ENCODE peak calls at places on chromosomes 11 and 22, in eight cellular contexts. Q is pulmonary artery endothelial cell, Z is NCI-H446 treated with DMSO at 0.1 percent for 48 hours, C is AG04450, B is lower leg skin, L is foreskin fibroblast, E is brain microvascular endothelial cell, T is SW 1271. F is an unnamed sample.

GRCh38 chr11:111412293-111412692 is 33.2 kb upstream of the POU2AF1 start:
- DNase-seq in Q (no peak), Z (no peak), C (no peak), B (no peak), L (no peak), E (no peak), T (no peak), F (no peak)

GRCh38 chr11:91970604-91971003 is 254.0 kb upstream of the FAT3 start:
- DNase-seq in Q (no peak), Z (no peak), C (no peak), B (no peak), L (no peak), E (no peak), T (no peak), F (no peak)

GRCh38 chr11:65594991-65595920 is at the start of gene KCNK7:
- DNase-seq in Q (no peak), Z (no peak), C (no peak), B (no peak), L (peak; percentile 66), E (no peak), T (no peak), F (no peak)

GRCh38 chr11:5626191-5626590 is 1.4 kb downstream of the TRIM34 start:
- DNase-seq in Q (no peak), Z (no peak), C (no peak), B (no peak), L (peak; percentile 31), E (no peak), T (no peak), F (no peak)

GRCh38 chr11:120682866-120683265 is 171.3 kb downstream of the GRIK4 start:
- DNase-seq in Q (no peak), Z (no peak), C (peak; percentile 24), B (no peak), L (peak; percentile 40), E (no peak), T (no peak), F (no peak)

GRCh38 chr22:33076368-33076767 is 18.2 kb upstream of the SYN3 start:
- DNase-seq in Q (no peak), Z (no peak), C (no peak), B (no peak), L (peak; percentile 2), E (no peak), T (no peak), F (no peak)

GRCh38 chr22:49961601-49962011 is 1.0 kb downstream of the PIM3 start:
- DNase-seq in Q (no peak), Z (no peak), C (no peak), B (peak; percentile 89), L (peak; percentile 36), E (no peak), T (no peak), F (no peak)

GRCh38 chr11:35907648-35908431 is 36.0 kb upstream of the LDLRAD3 start:
- DNase-seq in Q (peak; percentile 44), Z (no peak), C (no peak), B (no peak), L (peak; percentile 87), E (peak; percentile 47), T (no peak), F (peak; percentile 80)

GRCh38 chr22:48403521-48403921 is 1424.2 kb downstream of the BRD1 start:
- DNase-seq in Q (no peak), Z (no peak), C (no peak), B (peak; percentile 79), L (no peak), E (no peak), T (no peak), F (no peak)

GRCh38 chr11:3163241-3163981 is 1.7 kb downstream of the OSBPL5 start:
- DNase-seq in Q (no peak), Z (no peak), C (no peak), B (no peak), L (peak; percentile 36), E (no peak), T (no peak), F (no peak)

GRCh38 chr22:39430576-39431150 is 26.1 kb upstream of the MGAT3 start:
- DNase-seq in Q (no peak), Z (no peak), C (no peak), B (no peak), L (no peak), E (no peak), T (no peak), F (no peak)

GRCh38 chr22:39153220-39153860 is 860 bp upstream of the CBX7 start:
- DNase-seq in Q (no peak), Z (no peak), C (no peak), B (no peak), L (no peak), E (no peak), T (no peak), F (no peak)

GRCh38 chr11:118211006-118211405 is 13.8 kb downstream of the JAML start:
- DNase-seq in Q (no peak), Z (no peak), C (no peak), B (no peak), L (peak; percentile 13), E (peak; percentile 14), T (no peak), F (no peak)

GRCh38 chr11:72336163-72336562 is 92.2 kb upstream of the PHOX2A start:
- DNase-seq in Q (no peak), Z (no peak), C (no peak), B (no peak), L (no peak), E (no peak), T (no peak), F (no peak)

GRCh38 chr22:49348631-49349030 is 479.0 kb downstream of the BRD1 start:
- DNase-seq in Q (no peak), Z (no peak), C (no peak), B (no peak), L (no peak), E (no peak), T (no peak), F (no peak)

GRCh38 chr11:70737816-70738630 is 339.7 kb downstream of the CTTN start:
- DNase-seq in Q (no peak), Z (no peak), C (no peak), B (no peak), L (no peak), E (no peak), T (no peak), F (no peak)

GRCh38 chr22:27318516-27318915 is 483.0 kb downstream of the MN1 start:
- DNase-seq in Q (no peak), Z (no peak), C (no peak), B (peak; percentile 53), L (peak; percentile 38), E (peak; percentile 51), T (no peak), F (no peak)

GRCh38 chr22:25137577-25138525 is 61.8 kb upstream of the CRYBB3 start:
- DNase-seq in Q (no peak), Z (no peak), C (no peak), B (no peak), L (no peak), E (no peak), T (no peak), F (peak; percentile 51)

GRCh38 chr22:25448435-25449051 is 115.9 kb upstream of the GRK3 start:
- DNase-seq in Q (no peak), Z (no peak), C (no peak), B (no peak), L (peak; percentile 38), E (peak; percentile 13), T (no peak), F (peak; percentile 28)

GRCh38 chr22:30809086-30809485 is 114.4 kb downstream of the OSBP2 start:
- DNase-seq in Q (no peak), Z (no peak), C (no peak), B (no peak), L (peak; percentile 17), E (no peak), T (no peak), F (no peak)

GRCh38 chr22:19448076-19448607 is 631 bp upstream of the C22orf39 start:
- DNase-seq in Q (no peak), Z (peak; percentile 74), C (no peak), B (no peak), L (peak; percentile 78), E (peak; percentile 51), T (no peak), F (peak; percentile 86)

GRCh38 chr11:16891170-16891569 is 123.0 kb downstream of the PLEKHA7 start:
- DNase-seq in Q (no peak), Z (peak; percentile 60), C (no peak), B (no peak), L (no peak), E (peak; percentile 10), T (no peak), F (no peak)

GRCh38 chr22:29096736-29097669 is 24.2 kb downstream of the KREMEN1 start:
- DNase-seq in Q (no peak), Z (no peak), C (no peak), B (no peak), L (peak; percentile 72), E (no peak), T (no peak), F (no peak)

GRCh38 chr11:113389288-113389687 is 1.7 kb downstream of the ANKK1 start:
- DNase-seq in Q (no peak), Z (no peak), C (no peak), B (no peak), L (no peak), E (no peak), T (no peak), F (no peak)

F was measured in GM12865.